ENCODE peak calls at places on chromosomes 11 and 22, in ten cellular contexts. W is LHCN-M2; S is activated naive CD8-positive, alpha-beta T cell treated with anti-CD3 and anti-CD28 coated beads, Interleukin-2, amount 10 ng/mL, durations not matched to agents 7 days and 5 days; J is ovary; L is stimulated activated CD8-positive, alpha-beta memory T cell treated with anti-CD3 and anti-CD28 coated beads, Interleukin-7, amount 100 ng/mL, for 1 hour; D is prostate gland; N is stimulated activated CD4-positive, alpha-beta T cell treated with anti-CD3 and anti-CD28 coated beads, Interleukin-15, amount 100 ng/mL, for 24 hours; Y is activated T-helper 9 cell treated with anti-CD3 and anti-CD28 coated beads, Interleukin-2, amount 50 U/mL, for 16 hours; V is AML-193; T is amygdala. H is an unnamed sample.

GRCh38 chr11:93444671-93445073 is 98.5 kb downstream of the SMCO4 start:
- DNase-seq in D (no peak), L (no peak), J (peak), V (no peak), Y (peak), N (peak), S (no peak), T (no peak), W (no peak), H (no peak)

GRCh38 chr22:49423125-49423650 is 404.5 kb downstream of the BRD1 start:
- DNase-seq in W (no peak), N (no peak), V (no peak), T (no peak), J (no peak), Y (no peak), S (no peak), L (no peak), D (no peak), H (no peak)

GRCh38 chr11:96036863-96037262 is 113.0 kb upstream of the MTMR2 start:
- DNase-seq in L (no peak), T (no peak), S (no peak), J (no peak), W (no peak), Y (no peak), N (no peak), D (no peak), V (no peak), H (no peak)

GRCh38 chr11:17786824-17787525 is 52.4 kb downstream of the KCNC1 start:
- DNase-seq in L (no peak), D (no peak), S (no peak), Y (no peak), W (peak), N (no peak), J (no peak), T (no peak), V (no peak), H (no peak)

GRCh38 chr11:111938687-111939160 is 1.6 kb downstream of the DIXDC1 start:
- DNase-seq in V (peak), L (no peak), Y (no peak), N (peak), W (peak), J (no peak), D (no peak), S (no peak), T (no peak), H (no peak)

GRCh38 chr11:68040121-68040956 is 1.5 kb downstream of the TCIRG1 start:
- DNase-seq in L (no peak), T (no peak), N (peak), S (peak), W (peak), Y (no peak), D (peak), V (peak), J (peak), H (no peak)

GRCh38 chr11:126257764-126258163 is 10.9 kb downstream of the SRPRA start:
- DNase-seq in J (no peak), D (no peak), W (peak), S (no peak), V (no peak), Y (no peak), T (no peak), N (no peak), L (no peak), H (no peak)

GRCh38 chr11:101825551-101825950 is 89.3 kb upstream of the CEP126 start:
- DNase-seq in V (no peak), T (no peak), N (no peak), W (no peak), D (no peak), J (no peak), L (no peak), Y (no peak), S (no peak), H (no peak)

GRCh38 chr11:81497202-81497804 is 1236.4 kb downstream of the FAM181B start:
- DNase-seq in V (peak), Y (no peak), W (peak), J (no peak), D (no peak), N (peak), L (no peak), T (no peak), S (no peak), H (peak)